ENCODE peak calls at places on chromosomes 2 and 18, in eight cellular contexts. B, C, I, X, W, O, L and K are unnamed samples.

GRCh38 chr18:58901143-58901542 is 36.5 kb downstream of the ZNF532 start:
- DNase-seq in L (no peak), B (no peak), I (no peak), C (no peak), W (no peak), O (no peak), X (no peak), K (no peak)

GRCh38 chr2:5401258-5401657 is 290.9 kb upstream of the SOX11 start:
- DNase-seq in X (no peak), B (no peak), C (no peak), W (no peak), O (no peak), L (peak), I (no peak), K (no peak)

GRCh38 chr2:15780234-15780633 is 160.1 kb upstream of the MYCN start:
- DNase-seq in C (no peak), L (no peak), I (no peak), W (no peak), B (no peak), O (no peak), X (no peak), K (no peak)

GRCh38 chr18:55982992-55983391 is 395.0 kb upstream of the TCF4 start:
- DNase-seq in X (no peak), W (no peak), L (no peak), O (no peak), C (no peak), B (no peak), I (no peak), K (no peak)

GRCh38 chr2:33848486-33848885 is 249.4 kb upstream of the FAM98A start:
- DNase-seq in B (no peak), I (no peak), L (peak), W (no peak), C (no peak), X (no peak), O (no peak), K (no peak)

GRCh38 chr2:144748443-144748842 is 228.5 kb upstream of the ZEB2 start:
- DNase-seq in C (no peak), B (no peak), I (no peak), W (no peak), L (no peak), X (no peak), O (no peak), K (no peak)

GRCh38 chr2:172361360-172361759 is 66.0 kb upstream of the ITGA6 start:
- DNase-seq in B (no peak), O (no peak), C (no peak), X (no peak), W (no peak), I (no peak), L (no peak), K (no peak)

GRCh38 chr2:214451516-214451915 is 40.7 kb downstream of the VWC2L start:
- DNase-seq in X (no peak), C (no peak), L (no peak), I (no peak), W (no peak), O (no peak), B (no peak), K (no peak)

GRCh38 chr2:38432827-38433606 is 55.9 kb upstream of the ATL2 start:
- DNase-seq in I (peak), L (peak), W (no peak), O (no peak), X (no peak), B (peak), C (peak), K (no peak)

GRCh38 chr18:57088883-57089282 is 58.0 kb upstream of the BOD1L2 start:
- DNase-seq in O (no peak), I (no peak), C (no peak), B (no peak), X (no peak), W (no peak), L (no peak), K (no peak)

GRCh38 chr2:73851274-73851673 is 22.5 kb downstream of the STAMBP start:
- DNase-seq in L (no peak), X (no peak), O (no peak), B (no peak), W (peak), I (no peak), C (no peak), K (no peak)

GRCh38 chr2:3097804-3098203 is 279.8 kb downstream of the EIPR1 start:
- DNase-seq in O (peak), I (no peak), B (no peak), W (no peak), C (no peak), X (no peak), L (no peak), K (no peak)

GRCh38 chr18:49238433-49239042 is 221.9 kb downstream of the DYM start:
- DNase-seq in X (no peak), L (peak), I (no peak), B (peak), C (no peak), W (no peak), O (no peak), K (no peak)

GRCh38 chr2:217746741-217747287 is 256.0 kb downstream of the TNS1 start:
- DNase-seq in L (peak), X (no peak), C (no peak), B (peak), O (no peak), I (no peak), W (no peak), K (no peak)

GRCh38 chr2:120305296-120305695 is 40.6 kb upstream of the INHBB start:
- DNase-seq in B (no peak), W (peak), I (peak), X (no peak), L (peak), O (no peak), C (no peak), K (no peak)

GRCh38 chr2:10186868-10187535 is 64.5 kb downstream of the RRM2 start:
- DNase-seq in O (no peak), W (no peak), C (no peak), L (no peak), B (no peak), I (no peak), X (no peak), K (no peak)

GRCh38 chr18:48031011-48031480 is 100.6 kb upstream of the SMAD2 start:
- DNase-seq in B (peak), I (peak), X (no peak), W (peak), L (peak), C (peak), O (peak), K (peak)

GRCh38 chr2:63192169-63192888 is 141.7 kb downstream of the OTX1 start:
- DNase-seq in X (no peak), O (no peak), W (no peak), L (peak), B (no peak), I (no peak), C (no peak), K (no peak)

DNA sequence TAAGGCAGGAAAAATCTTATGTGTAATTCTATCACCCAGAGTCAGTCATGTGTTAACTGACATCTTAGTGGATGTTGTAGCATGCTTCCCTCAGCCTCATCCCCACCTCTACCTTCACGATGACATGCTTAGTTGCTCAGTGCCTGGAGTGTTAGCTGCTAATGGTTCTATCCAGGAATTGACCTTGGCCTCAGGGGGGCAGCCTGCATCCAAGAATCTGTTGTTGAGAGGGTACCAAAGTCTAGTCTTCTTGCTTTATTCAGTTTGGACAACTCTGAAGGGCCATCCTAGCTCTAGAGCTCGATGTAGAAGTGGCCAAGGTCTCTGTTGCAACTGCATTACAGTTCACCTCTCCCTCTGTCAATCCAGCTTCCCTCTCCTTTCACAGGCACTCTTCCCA is 61.2 kb downstream of the ACYP2 start:
- DNase-seq in L (peak), W (no peak), B (peak), X (peak), O (peak), I (peak), C (peak), K (no peak)
- TF ChIP-seq CTCF in L (peak), W (peak), B (no peak), X (peak), O (peak), I (no peak), C (peak), K (no peak)

DNA sequence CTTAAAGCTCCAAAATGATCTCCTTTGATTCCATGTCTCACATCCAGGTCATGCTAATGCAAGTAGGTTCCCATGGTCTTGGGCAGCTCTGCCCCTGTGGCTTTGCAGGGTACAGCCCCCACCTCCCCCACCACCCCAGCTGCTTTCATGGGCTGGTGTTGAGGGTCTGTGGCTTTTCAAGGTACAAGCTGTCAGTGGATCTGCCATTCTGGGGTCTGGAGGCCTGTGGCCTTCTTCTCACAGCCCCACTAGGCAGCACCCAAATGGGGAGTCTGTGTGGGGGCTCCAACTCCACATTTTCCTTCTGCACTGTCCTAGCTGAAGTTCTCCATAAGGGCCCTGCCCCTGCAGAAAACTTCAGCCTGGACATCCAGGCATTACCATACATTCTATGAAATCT is 19.0 kb downstream of the SLC9A4 start:
- DNase-seq in W (no peak), O (no peak), X (no peak), C (no peak), I (no peak), B (no peak), L (no peak), K (no peak)
- TF ChIP-seq CTCF in W (no peak), O (no peak), X (no peak), C (no peak), I (no peak), B (no peak), L (no peak), K (no peak)

GRCh38 chr2:11679491-11680130 is 9.6 kb upstream of the NTSR2 start:
- DNase-seq in B (no peak), W (no peak), L (no peak), X (no peak), O (no peak), I (no peak), C (no peak), K (no peak)
- TF ChIP-seq CTCF in B (no peak), W (no peak), L (no peak), X (no peak), O (no peak), I (no peak), C (no peak), K (no peak)

GRCh38 chr2:156333951-156334495 is 1.5 kb upstream of the NR4A2 start:
- DNase-seq in L (peak), W (no peak), I (peak), C (peak), X (peak), O (peak), B (peak), K (peak)
- TF ChIP-seq CTCF in L (no peak), W (no peak), I (no peak), C (no peak), X (no peak), O (no peak), B (no peak), K (no peak)